ENCODE peak calls at places on chromosomes 6 and 20, in six cellular contexts. J, I, V, N, Q and O are unnamed samples.
A peak's percentile ranks its signal among the peaks of the same experiment; 100 is the strongest.

GRCh38 chr20:23657202-23657601 is 19.4 kb upstream of the CST3 start:
- DNase-seq in N (no peak), I (no peak), Q (no peak), V (no peak), J (no peak), O (no peak)

GRCh38 chr20:32507998-32508774 is 76.9 kb downstream of the NOL4L start:
- DNase-seq in J (no peak), V (no peak), I (no peak), Q (no peak), N (no peak), O (no peak)

GRCh38 chr6:50823130-50823920 is 4.7 kb downstream of the TFAP2B start:
- DNase-seq in Q (no peak), J (no peak), I (no peak), N (no peak), V (no peak), O (no peak)

GRCh38 chr20:18527836-18528235 is 20.1 kb downstream of the SEC23B start:
- DNase-seq in Q (no peak), V (peak; percentile 57), N (no peak), J (no peak), I (peak; percentile 71), O (no peak)

GRCh38 chr6:29517728-29518440 is 30.1 kb upstream of the MAS1L start:
- DNase-seq in V (no peak), N (no peak), J (no peak), Q (no peak), I (no peak), O (no peak)

GRCh38 chr20:21303872-21304586 is 898 bp downstream of the XRN2 start:
- DNase-seq in J (no peak), V (no peak), Q (no peak), I (no peak), N (no peak), O (no peak)

GRCh38 chr6:6556162-6556737 is 32.3 kb upstream of the LY86 start:
- DNase-seq in I (no peak), V (no peak), N (peak; percentile 40), Q (no peak), J (no peak), O (no peak)

GRCh38 chr20:57656252-57656820 is 36.1 kb upstream of the ZBP1 start:
- DNase-seq in V (no peak), N (no peak), Q (no peak), I (no peak), J (no peak), O (no peak)

GRCh38 chr6:161498359-161498758 is 224.5 kb upstream of the AGPAT4 start:
- DNase-seq in N (no peak), J (no peak), I (peak; percentile 75), V (peak; percentile 13), Q (no peak), O (peak; percentile 30)

GRCh38 chr6:83978324-83978734 is 55.2 kb upstream of the MRAP2 start:
- DNase-seq in V (no peak), I (no peak), J (no peak), Q (no peak), N (no peak), O (no peak)

GRCh38 chr6:6752129-6752528 is 163.6 kb downstream of the LY86 start:
- DNase-seq in J (no peak), V (no peak), I (no peak), Q (peak; percentile 30), N (no peak), O (no peak)

GRCh38 chr6:130675072-130675471 is 152.1 kb upstream of the SMLR1 start:
- DNase-seq in I (peak; percentile 60), N (no peak), Q (no peak), V (peak; percentile 95), J (no peak), O (no peak)

GRCh38 chr6:19749722-19750121 is 87.4 kb upstream of the ID4 start:
- DNase-seq in I (no peak), N (no peak), J (no peak), V (no peak), Q (no peak), O (no peak)

GRCh38 chr6:151121900-151122299 is 117.9 kb upstream of the AKAP12 start:
- DNase-seq in V (no peak), N (no peak), Q (no peak), I (no peak), J (no peak), O (no peak)

GRCh38 chr20:48282591-48283228 is 497.4 kb upstream of the SULF2 start:
- DNase-seq in N (no peak), I (no peak), J (no peak), Q (no peak), V (no peak), O (no peak)

GRCh38 chr20:13788167-13788834 is 3.5 kb downstream of the NDUFAF5 start:
- DNase-seq in I (peak; percentile 80), N (peak; percentile 27), J (peak; percentile 17), V (peak; percentile 77), Q (peak; percentile 35), O (peak; percentile 36)

GRCh38 chr20:34943808-34944568 is 11.6 kb downstream of the GSS start:
- DNase-seq in I (peak; percentile 95), J (no peak), Q (no peak), N (no peak), V (no peak), O (no peak)

GRCh38 chr20:1844723-1845523 is 50.3 kb upstream of the SIRPA start:
- DNase-seq in V (peak; percentile 12), Q (peak; percentile 64), N (peak; percentile 20), J (no peak), I (no peak), O (no peak)

GRCh38 chr6:129920103-129920798 is 59.1 kb upstream of the TMEM244 start:
- DNase-seq in V (peak; percentile 79), N (no peak), Q (no peak), J (no peak), I (peak; percentile 16), O (peak; percentile 61)

GRCh38 chr6:34709386-34709785 is 12.8 kb upstream of the ILRUN start:
- DNase-seq in N (no peak), I (peak; percentile 9), V (peak; percentile 18), Q (peak; percentile 20), J (no peak), O (peak; percentile 86)

GRCh38 chr20:6697228-6697972 is 70.1 kb upstream of the BMP2 start:
- DNase-seq in Q (no peak), N (no peak), J (no peak), I (no peak), V (no peak), O (no peak)

GRCh38 chr6:456358-456857 is 64.9 kb downstream of the IRF4 start:
- DNase-seq in Q (no peak), V (no peak), I (no peak), J (no peak), N (no peak), O (no peak)

GRCh38 chr6:146905313-146905712 is 298.9 kb upstream of the STXBP5 start:
- DNase-seq in V (peak; percentile 20), J (no peak), N (no peak), Q (no peak), I (peak; percentile 21), O (no peak)

GRCh38 chr6:91476000-91476399 is 889.1 kb upstream of the MAP3K7 start:
- DNase-seq in N (no peak), V (peak; percentile 75), Q (peak; percentile 13), J (no peak), I (peak; percentile 12), O (no peak)

GRCh38 chr20:17421493-17421892 is 109.7 kb downstream of the BFSP1 start:
- DNase-seq in N (no peak), I (no peak), V (peak; percentile 20), J (no peak), Q (no peak), O (no peak)

GRCh38 chr6:21949211-21949801 is 347.5 kb downstream of the PRL start:
- DNase-seq in I (no peak), V (no peak), J (no peak), N (no peak), Q (no peak), O (peak; percentile 52)